ENCODE peak calls at places on chromosomes 16 and 17, in eight cellular contexts. J is astrocyte of the hippocampus; T is T-cell; O is activated CD4-positive, CD25-positive, alpha-beta regulatory T cell treated with anti-CD3 and anti-CD28 coated beads, Interleukin-2, amount 50 U/mL, for 72 hours; R is GM20000; H is A549; L is stimulated activated CD8-positive, alpha-beta memory T cell treated with anti-CD3 and anti-CD28 coated beads, Interleukin-7, amount 100 ng/mL, for 1 hour; X is Kasumi-1. N is an unnamed sample.

GRCh38 chr17:66855204-66855603 is 20.3 kb downstream of the CACNG5 start:
- DNase-seq in J (no peak), T (peak), O (peak), R (no peak), H (no peak), L (no peak), X (no peak), N (no peak)

GRCh38 chr16:50448522-50448921 is 79.7 kb upstream of the BRD7 start:
- DNase-seq in J (no peak), T (no peak), O (no peak), R (no peak), H (no peak), L (no peak), X (no peak), N (no peak)

GRCh38 chr17:17919169-17920107 is 52.8 kb downstream of the TOM1L2 start:
- DNase-seq in J (peak), T (peak), O (no peak), R (peak), H (peak), L (peak), X (peak), N (peak)

GRCh38 chr17:59844884-59845594 is 47.7 kb downstream of the TUBD1 start:
- DNase-seq in J (peak), T (no peak), O (no peak), R (no peak), H (peak), L (no peak), X (no peak), N (peak)

GRCh38 chr17:82665891-82666290 is 17.6 kb upstream of the WDR45B start:
- DNase-seq in J (no peak), T (no peak), O (no peak), R (no peak), H (no peak), L (no peak), X (no peak), N (no peak)

GRCh38 chr17:32491371-32492280 is 4.8 kb downstream of the CDK5R1 start:
- DNase-seq in J (no peak), T (no peak), O (no peak), R (peak), H (no peak), L (no peak), X (peak), N (no peak)

GRCh38 chr17:48259710-48260291 is 152.2 kb downstream of the SNX11 start:
- DNase-seq in J (peak), T (no peak), O (no peak), R (no peak), H (peak), L (no peak), X (peak), N (peak)

GRCh38 chr17:4362141-4362540 is 4.3 kb downstream of the UBE2G1 start:
- DNase-seq in J (peak), T (no peak), O (no peak), R (no peak), H (peak), L (no peak), X (peak), N (no peak)

GRCh38 chr16:11498683-11499082 is 88.0 kb downstream of the LITAF start:
- DNase-seq in J (no peak), T (no peak), O (no peak), R (no peak), H (no peak), L (no peak), X (peak), N (no peak)

GRCh38 chr17:9517396-9517795 is 58.2 kb downstream of the STX8 start:
- DNase-seq in J (no peak), T (peak), O (no peak), R (no peak), H (no peak), L (no peak), X (no peak), N (no peak)

GRCh38 chr17:81044764-81045589 is 10.0 kb downstream of the BAIAP2 start:
- DNase-seq in J (peak), T (no peak), O (no peak), R (no peak), H (peak), L (no peak), X (no peak), N (peak)

GRCh38 chr16:25914357-25914962 is 222.7 kb downstream of the HS3ST4 start:
- DNase-seq in J (no peak), T (no peak), O (no peak), R (no peak), H (no peak), L (no peak), X (no peak), N (no peak)

GRCh38 chr16:86665319-86665675 is 86.9 kb downstream of the FOXL1 start:
- DNase-seq in J (peak), T (no peak), O (no peak), R (no peak), H (peak), L (no peak), X (no peak), N (no peak)

GRCh38 chr16:4537376-4538066 is 1.1 kb downstream of the CDIP1 start:
- DNase-seq in J (no peak), T (no peak), O (no peak), R (no peak), H (no peak), L (no peak), X (no peak), N (no peak)

GRCh38 chr16:959232-960040 is 11.3 kb downstream of the LMF1 start:
- DNase-seq in J (no peak), T (no peak), O (no peak), R (no peak), H (no peak), L (no peak), X (no peak), N (no peak)

GRCh38 chr17:57916925-57917858 is 38.0 kb downstream of the CUEDC1 start:
- DNase-seq in J (no peak), T (peak), O (no peak), R (no peak), H (peak), L (no peak), X (no peak), N (peak)

GRCh38 chr17:43830510-43831145 is 2.3 kb downstream of the MPP3 start:
- DNase-seq in J (no peak), T (no peak), O (no peak), R (no peak), H (no peak), L (no peak), X (no peak), N (no peak)

GRCh38 chr16:10629592-10629963 is 49.2 kb upstream of the EMP2 start:
- DNase-seq in J (no peak), T (no peak), O (no peak), R (no peak), H (no peak), L (no peak), X (no peak), N (no peak)

GRCh38 chr17:13222931-13223330 is 205.1 kb upstream of the ELAC2 start:
- DNase-seq in J (no peak), T (no peak), O (no peak), R (no peak), H (no peak), L (no peak), X (no peak), N (no peak)

GRCh38 chr17:77385750-77386501 is 245.2 kb downstream of the SEC14L1 start:
- DNase-seq in J (no peak), T (no peak), O (no peak), R (no peak), H (no peak), L (no peak), X (no peak), N (no peak)